ENCODE peak calls at places on chromosomes 12 and 14, in five cellular contexts. One of them, this sample, is unnamed.
A peak's percentile ranks its signal among the peaks of the same experiment; 100 is the strongest.

GRCh38 chr12:112750971-112751370 is 40.6 kb upstream of the RPH3A start:
- DNase-seq in AG04449: no peak
- DNase-seq in astrocyte of the spinal cord: no peak
- DNase-seq in fibroblast of mammary gland: peak; percentile 2
- DNase-seq in choroid plexus epithelial cell: no peak
- DNase-seq in this sample: peak; percentile 41

GRCh38 chr14:38279556-38279955 is 23.7 kb upstream of the CLEC14A start:
- DNase-seq in AG04449: no peak
- DNase-seq in astrocyte of the spinal cord: no peak
- DNase-seq in fibroblast of mammary gland: no peak
- DNase-seq in choroid plexus epithelial cell: no peak
- DNase-seq in this sample: no peak

GRCh38 chr14:90797919-90798318 is 18.3 kb downstream of the TTC7B start:
- DNase-seq in AG04449: no peak
- DNase-seq in astrocyte of the spinal cord: no peak
- DNase-seq in fibroblast of mammary gland: no peak
- DNase-seq in choroid plexus epithelial cell: no peak
- DNase-seq in this sample: peak; percentile 27

GRCh38 chr14:71320734-71321555 is 413.7 kb downstream of the PCNX1 start:
- DNase-seq in AG04449: no peak
- DNase-seq in astrocyte of the spinal cord: peak; percentile 62
- DNase-seq in fibroblast of mammary gland: peak; percentile 39
- DNase-seq in choroid plexus epithelial cell: peak; percentile 70
- DNase-seq in this sample: peak; percentile 17

GRCh38 chr12:48131517-48131916 is 12.4 kb downstream of the PFKM start:
- DNase-seq in AG04449: no peak
- DNase-seq in astrocyte of the spinal cord: no peak
- DNase-seq in fibroblast of mammary gland: no peak
- DNase-seq in choroid plexus epithelial cell: no peak
- DNase-seq in this sample: no peak

GRCh38 chr12:55745361-55746146 is 2.6 kb downstream of the GDF11 start:
- DNase-seq in AG04449: no peak
- DNase-seq in astrocyte of the spinal cord: peak; percentile 17
- DNase-seq in fibroblast of mammary gland: no peak
- DNase-seq in choroid plexus epithelial cell: peak; percentile 38
- DNase-seq in this sample: no peak

GRCh38 chr14:38716871-38717270 is 386.2 kb downstream of the SEC23A start:
- DNase-seq in AG04449: no peak
- DNase-seq in astrocyte of the spinal cord: no peak
- DNase-seq in fibroblast of mammary gland: no peak
- DNase-seq in choroid plexus epithelial cell: no peak
- DNase-seq in this sample: no peak

GRCh38 chr12:63668028-63668799 is at the start of gene DPY19L2:
- DNase-seq in AG04449: no peak
- DNase-seq in astrocyte of the spinal cord: peak; percentile 69
- DNase-seq in fibroblast of mammary gland: peak; percentile 15
- DNase-seq in choroid plexus epithelial cell: peak; percentile 56
- DNase-seq in this sample: peak; percentile 9

GRCh38 chr14:30266290-30266689 is 292.7 kb upstream of the G2E3 start:
- DNase-seq in AG04449: no peak
- DNase-seq in astrocyte of the spinal cord: no peak
- DNase-seq in fibroblast of mammary gland: no peak
- DNase-seq in choroid plexus epithelial cell: no peak
- DNase-seq in this sample: no peak

GRCh38 chr12:80218925-80219714 is 119.8 kb downstream of the OTOGL start:
- DNase-seq in AG04449: no peak
- DNase-seq in astrocyte of the spinal cord: no peak
- DNase-seq in fibroblast of mammary gland: no peak
- DNase-seq in choroid plexus epithelial cell: no peak
- DNase-seq in this sample: no peak

GRCh38 chr14:22472935-22473854 is 115.8 kb downstream of the DAD1 start:
- DNase-seq in AG04449: no peak
- DNase-seq in astrocyte of the spinal cord: peak; percentile 69
- DNase-seq in fibroblast of mammary gland: peak; percentile 60
- DNase-seq in choroid plexus epithelial cell: peak; percentile 79
- DNase-seq in this sample: peak; percentile 51
- TF ChIP-seq CTCF in AG04449: peak; percentile 36
- TF ChIP-seq CTCF in astrocyte of the spinal cord: peak; percentile 57
- TF ChIP-seq CTCF in fibroblast of mammary gland: peak; percentile 66
- TF ChIP-seq CTCF in choroid plexus epithelial cell: peak; percentile 71
- TF ChIP-seq CTCF in this sample: peak; percentile 58

GRCh38 chr14:22482085-22482694 is 106.8 kb downstream of the DAD1 start:
- DNase-seq in AG04449: no peak
- DNase-seq in astrocyte of the spinal cord: no peak
- DNase-seq in fibroblast of mammary gland: no peak
- DNase-seq in choroid plexus epithelial cell: no peak
- DNase-seq in this sample: no peak

GRCh38 chr14:22484638-22485037 is 104.4 kb downstream of the DAD1 start:
- DNase-seq in AG04449: no peak
- DNase-seq in astrocyte of the spinal cord: peak; percentile 53
- DNase-seq in fibroblast of mammary gland: peak; percentile 12
- DNase-seq in choroid plexus epithelial cell: peak; percentile 75
- DNase-seq in this sample: no peak

GRCh38 chr14:22485178-22485577 is 103.8 kb downstream of the DAD1 start:
- DNase-seq in AG04449: no peak
- DNase-seq in astrocyte of the spinal cord: peak; percentile 38
- DNase-seq in fibroblast of mammary gland: no peak
- DNase-seq in choroid plexus epithelial cell: peak; percentile 48
- DNase-seq in this sample: no peak

GRCh38 chr14:22482782-22483553 is 106.1 kb downstream of the DAD1 start:
- DNase-seq in AG04449: no peak
- DNase-seq in astrocyte of the spinal cord: no peak
- DNase-seq in fibroblast of mammary gland: no peak
- DNase-seq in choroid plexus epithelial cell: no peak
- DNase-seq in this sample: no peak

GRCh38 chr14:22483863-22484593 is 105.0 kb downstream of the DAD1 start:
- DNase-seq in AG04449: no peak
- DNase-seq in astrocyte of the spinal cord: peak; percentile 67
- DNase-seq in fibroblast of mammary gland: peak; percentile 18
- DNase-seq in choroid plexus epithelial cell: peak; percentile 85
- DNase-seq in this sample: no peak
- TF ChIP-seq CTCF in AG04449: no peak
- TF ChIP-seq CTCF in astrocyte of the spinal cord: no peak
- TF ChIP-seq CTCF in fibroblast of mammary gland: no peak
- TF ChIP-seq CTCF in choroid plexus epithelial cell: no peak
- TF ChIP-seq CTCF in this sample: no peak

GRCh38 chr12:70190252-70191010 is 52.8 kb upstream of the CNOT2 start:
- DNase-seq in AG04449: no peak
- DNase-seq in astrocyte of the spinal cord: peak; percentile 17
- DNase-seq in fibroblast of mammary gland: peak; percentile 40
- DNase-seq in choroid plexus epithelial cell: peak; percentile 42
- DNase-seq in this sample: peak; percentile 50
- TF ChIP-seq CTCF in AG04449: no peak
- TF ChIP-seq CTCF in astrocyte of the spinal cord: no peak
- TF ChIP-seq CTCF in fibroblast of mammary gland: no peak
- TF ChIP-seq CTCF in choroid plexus epithelial cell: no peak
- TF ChIP-seq CTCF in this sample: no peak

DNA sequence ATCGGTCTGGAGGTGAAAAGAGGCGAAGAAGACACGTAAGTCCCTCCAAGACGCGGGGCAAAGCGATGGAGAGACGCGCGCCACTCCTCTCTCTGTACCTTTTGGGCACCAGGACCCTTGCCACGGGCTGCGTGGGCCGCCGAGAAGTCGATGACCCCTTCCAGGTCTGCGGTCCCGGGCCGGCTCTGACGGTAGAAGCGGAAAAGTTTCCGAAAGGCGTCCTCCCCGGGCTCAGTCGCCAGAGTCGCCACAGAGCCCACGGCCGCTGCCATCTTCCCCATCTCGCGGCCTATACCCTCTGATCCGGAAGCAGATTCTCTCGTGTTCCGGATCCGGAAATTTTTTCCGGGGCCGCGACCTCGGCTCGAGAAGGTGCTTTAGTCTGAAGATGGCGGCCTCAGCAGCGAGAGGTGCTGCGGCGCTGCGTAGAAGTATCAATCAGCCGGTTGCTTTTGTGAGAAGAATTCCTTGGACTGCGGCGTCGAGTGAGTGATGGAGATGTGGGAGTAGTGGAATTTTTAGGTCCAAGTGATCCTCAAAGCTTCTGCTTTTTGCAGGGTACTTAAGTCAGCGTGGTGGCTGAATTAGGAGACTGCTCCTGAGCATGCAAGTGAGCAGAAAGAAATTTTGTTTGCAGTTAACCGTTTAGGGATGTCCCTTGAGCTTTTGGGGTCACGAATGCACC is at the start of the genes ALKBH1 and SLIRP:
- DNase-seq in AG04449: peak; percentile 2
- DNase-seq in astrocyte of the spinal cord: peak; percentile 80
- DNase-seq in fibroblast of mammary gland: peak; percentile 75
- DNase-seq in choroid plexus epithelial cell: peak; percentile 80
- DNase-seq in this sample: peak; percentile 73
- TF ChIP-seq CTCF in AG04449: no peak
- TF ChIP-seq CTCF in astrocyte of the spinal cord: no peak
- TF ChIP-seq CTCF in fibroblast of mammary gland: no peak
- TF ChIP-seq CTCF in choroid plexus epithelial cell: no peak
- TF ChIP-seq CTCF in this sample: no peak

GRCh38 chr12:92145731-92146496 is at the start of gene BTG1:
- DNase-seq in AG04449: peak; percentile 99
- DNase-seq in astrocyte of the spinal cord: peak; percentile 100
- DNase-seq in fibroblast of mammary gland: peak; percentile 100
- DNase-seq in choroid plexus epithelial cell: peak; percentile 100
- DNase-seq in this sample: peak; percentile 98

GRCh38 chr12:92145481-92145730 is 240 bp downstream of the BTG1 start:
- DNase-seq in AG04449: no peak
- DNase-seq in astrocyte of the spinal cord: no peak
- DNase-seq in fibroblast of mammary gland: no peak
- DNase-seq in choroid plexus epithelial cell: no peak
- DNase-seq in this sample: no peak

GRCh38 chr12:92147491-92147890 is 1.8 kb upstream of the BTG1 start:
- DNase-seq in AG04449: no peak
- DNase-seq in astrocyte of the spinal cord: no peak
- DNase-seq in fibroblast of mammary gland: no peak
- DNase-seq in choroid plexus epithelial cell: no peak
- DNase-seq in this sample: no peak

GRCh38 chr12:92146497-92146828 is 817 bp upstream of the BTG1 start:
- DNase-seq in AG04449: no peak
- DNase-seq in astrocyte of the spinal cord: no peak
- DNase-seq in fibroblast of mammary gland: peak; percentile 57
- DNase-seq in choroid plexus epithelial cell: peak; percentile 70
- DNase-seq in this sample: no peak

GRCh38 chr12:92146865-92147264 is 1.2 kb upstream of the BTG1 start:
- DNase-seq in AG04449: no peak
- DNase-seq in astrocyte of the spinal cord: no peak
- DNase-seq in fibroblast of mammary gland: no peak
- DNase-seq in choroid plexus epithelial cell: no peak
- DNase-seq in this sample: no peak
- TF ChIP-seq CTCF in AG04449: no peak
- TF ChIP-seq CTCF in astrocyte of the spinal cord: no peak
- TF ChIP-seq CTCF in fibroblast of mammary gland: no peak
- TF ChIP-seq CTCF in choroid plexus epithelial cell: no peak
- TF ChIP-seq CTCF in this sample: no peak

GRCh38 chr14:21852061-21852664 is 178.5 kb upstream of the OR4E1 start:
- DNase-seq in AG04449: no peak
- DNase-seq in astrocyte of the spinal cord: peak; percentile 27
- DNase-seq in fibroblast of mammary gland: peak; percentile 37
- DNase-seq in choroid plexus epithelial cell: peak; percentile 53
- DNase-seq in this sample: peak; percentile 39
- TF ChIP-seq CTCF in AG04449: peak; percentile 27
- TF ChIP-seq CTCF in astrocyte of the spinal cord: peak; percentile 87
- TF ChIP-seq CTCF in fibroblast of mammary gland: peak; percentile 75
- TF ChIP-seq CTCF in choroid plexus epithelial cell: peak; percentile 80
- TF ChIP-seq CTCF in this sample: peak; percentile 87

GRCh38 chr12:115452751-115453281 is 768.8 kb upstream of the TBX3 start:
- DNase-seq in AG04449: no peak
- DNase-seq in astrocyte of the spinal cord: no peak
- DNase-seq in fibroblast of mammary gland: no peak
- DNase-seq in choroid plexus epithelial cell: no peak
- DNase-seq in this sample: no peak

GRCh38 chr12:115457798-115458197 is 773.8 kb upstream of the TBX3 start:
- DNase-seq in AG04449: no peak
- DNase-seq in astrocyte of the spinal cord: no peak
- DNase-seq in fibroblast of mammary gland: no peak
- DNase-seq in choroid plexus epithelial cell: no peak
- DNase-seq in this sample: no peak

GRCh38 chr12:115461401-115461800 is 777.4 kb upstream of the TBX3 start:
- DNase-seq in AG04449: no peak
- DNase-seq in astrocyte of the spinal cord: no peak
- DNase-seq in fibroblast of mammary gland: no peak
- DNase-seq in choroid plexus epithelial cell: no peak
- DNase-seq in this sample: no peak

GRCh38 chr12:115455268-115455681 is 771.3 kb upstream of the TBX3 start:
- DNase-seq in AG04449: no peak
- DNase-seq in astrocyte of the spinal cord: no peak
- DNase-seq in fibroblast of mammary gland: no peak
- DNase-seq in choroid plexus epithelial cell: no peak
- DNase-seq in this sample: no peak

DNA sequence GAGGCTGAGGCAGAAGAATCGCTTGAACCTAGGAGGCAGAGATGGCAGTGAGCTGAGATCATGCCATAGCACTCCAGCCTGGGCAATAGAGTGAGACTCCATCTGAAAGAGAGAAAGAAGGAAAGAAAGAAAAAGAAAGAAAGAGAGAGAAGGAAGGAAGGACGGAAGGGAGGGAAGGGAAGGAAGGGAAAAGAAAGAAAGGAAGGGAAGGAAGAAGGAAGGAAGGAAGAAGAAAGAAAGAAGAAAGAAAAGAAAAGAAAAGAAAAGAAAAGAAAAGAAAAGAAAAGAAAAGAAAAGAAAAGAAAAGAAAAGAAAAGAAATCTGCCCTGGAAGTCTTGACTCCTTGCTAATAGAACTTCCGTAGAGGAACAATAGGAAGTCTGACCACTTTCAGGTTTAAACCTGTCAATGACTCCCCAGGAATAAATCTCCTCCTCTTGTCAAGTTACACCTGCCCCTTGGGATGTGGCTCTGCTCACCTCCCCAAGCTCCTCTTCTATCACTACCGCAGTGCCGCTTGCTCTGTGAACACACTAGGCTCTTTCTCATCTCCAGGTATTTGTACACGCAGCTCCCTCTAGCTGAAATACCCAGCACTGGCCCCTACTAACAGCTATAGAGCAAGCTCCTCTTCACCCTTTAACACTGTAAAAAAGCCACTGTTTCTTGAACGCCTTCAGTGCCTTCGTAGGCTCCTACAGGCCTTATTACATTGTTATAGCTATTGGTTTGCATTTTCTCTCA is 773.1 kb upstream of the TBX3 start:
- DNase-seq in AG04449: no peak
- DNase-seq in astrocyte of the spinal cord: no peak
- DNase-seq in fibroblast of mammary gland: no peak
- DNase-seq in choroid plexus epithelial cell: peak; percentile 23
- DNase-seq in this sample: peak; percentile 12
- TF ChIP-seq CTCF in AG04449: no peak
- TF ChIP-seq CTCF in astrocyte of the spinal cord: no peak
- TF ChIP-seq CTCF in fibroblast of mammary gland: no peak
- TF ChIP-seq CTCF in choroid plexus epithelial cell: peak; percentile 44
- TF ChIP-seq CTCF in this sample: peak; percentile 18

GRCh38 chr12:83823386-83824045 is 1089.1 kb downstream of the SLC6A15 start:
- DNase-seq in AG04449: no peak
- DNase-seq in astrocyte of the spinal cord: peak; percentile 10
- DNase-seq in fibroblast of mammary gland: peak; percentile 15
- DNase-seq in choroid plexus epithelial cell: peak; percentile 45
- DNase-seq in this sample: peak; percentile 56
- TF ChIP-seq CTCF in AG04449: peak; percentile 2
- TF ChIP-seq CTCF in astrocyte of the spinal cord: peak; percentile 28
- TF ChIP-seq CTCF in fibroblast of mammary gland: peak; percentile 28
- TF ChIP-seq CTCF in choroid plexus epithelial cell: peak; percentile 61
- TF ChIP-seq CTCF in this sample: peak; percentile 68

This sample was measured in bronchial epithelial cell.